ENCODE peak calls at places on chromosomes 4 and X, in four cellular contexts. L is mucosa of descending colon, U is aorta, K is pancreas. W is an unnamed sample.

GRCh38 chr4:8297141-8297601 is 27.6 kb downstream of the HTRA3 start:
- DNase-seq in L (peak; percentile 17), U (peak; percentile 23), K (no peak), W (no peak)

GRCh38 chr4:48570646-48571220 is 80.7 kb downstream of the ZAR1 start:
- DNase-seq in L (no peak), U (no peak), K (no peak), W (no peak)

GRCh38 chr4:185773419-185773818 is 38.6 kb downstream of the SORBS2 start:
- DNase-seq in L (no peak), U (peak; percentile 49), K (peak; percentile 88), W (no peak)

GRCh38 chr4:4411906-4412305 is 25.0 kb downstream of the NSG1 start:
- DNase-seq in L (no peak), U (no peak), K (no peak), W (no peak)

GRCh38 chr4:114659386-114660008 is 60.9 kb downstream of the UGT8 start:
- DNase-seq in L (peak; percentile 54), U (peak; percentile 43), K (peak; percentile 34), W (peak; percentile 81)

GRCh38 chrX:31366076-31366475 is 294.2 kb upstream of the FTHL17 start:
- DNase-seq in L (no peak), U (no peak), K (no peak), W (no peak)

GRCh38 chr4:112297495-112297894 is 326 bp downstream of the ALPK1 start:
- DNase-seq in L (no peak), U (no peak), K (no peak), W (no peak)

GRCh38 chrX:119236599-119237525 is 777 bp downstream of the PGRMC1 start:
- DNase-seq in L (peak; percentile 58), U (peak; percentile 56), K (peak; percentile 21), W (peak; percentile 59)

GRCh38 chr4:39730067-39730466 is 32.1 kb downstream of the UBE2K start:
- DNase-seq in L (no peak), U (no peak), K (no peak), W (no peak)

GRCh38 chr4:62917649-62918048 is 1491.6 kb downstream of the TECRL start:
- DNase-seq in L (no peak), U (no peak), K (no peak), W (no peak)

GRCh38 chr4:119038465-119038864 is 97.2 kb upstream of the MYOZ2 start:
- DNase-seq in L (no peak), U (no peak), K (no peak), W (no peak)

GRCh38 chr4:119034276-119035008 is 101.2 kb upstream of the MYOZ2 start:
- DNase-seq in L (no peak), U (no peak), K (no peak), W (peak; percentile 26)

GRCh38 chr4:119037709-119038463 is 97.7 kb upstream of the MYOZ2 start:
- DNase-seq in L (no peak), U (no peak), K (no peak), W (no peak)

GRCh38 chr4:119039160-119039559 is 96.5 kb upstream of the MYOZ2 start:
- DNase-seq in L (no peak), U (no peak), K (no peak), W (no peak)

DNA sequence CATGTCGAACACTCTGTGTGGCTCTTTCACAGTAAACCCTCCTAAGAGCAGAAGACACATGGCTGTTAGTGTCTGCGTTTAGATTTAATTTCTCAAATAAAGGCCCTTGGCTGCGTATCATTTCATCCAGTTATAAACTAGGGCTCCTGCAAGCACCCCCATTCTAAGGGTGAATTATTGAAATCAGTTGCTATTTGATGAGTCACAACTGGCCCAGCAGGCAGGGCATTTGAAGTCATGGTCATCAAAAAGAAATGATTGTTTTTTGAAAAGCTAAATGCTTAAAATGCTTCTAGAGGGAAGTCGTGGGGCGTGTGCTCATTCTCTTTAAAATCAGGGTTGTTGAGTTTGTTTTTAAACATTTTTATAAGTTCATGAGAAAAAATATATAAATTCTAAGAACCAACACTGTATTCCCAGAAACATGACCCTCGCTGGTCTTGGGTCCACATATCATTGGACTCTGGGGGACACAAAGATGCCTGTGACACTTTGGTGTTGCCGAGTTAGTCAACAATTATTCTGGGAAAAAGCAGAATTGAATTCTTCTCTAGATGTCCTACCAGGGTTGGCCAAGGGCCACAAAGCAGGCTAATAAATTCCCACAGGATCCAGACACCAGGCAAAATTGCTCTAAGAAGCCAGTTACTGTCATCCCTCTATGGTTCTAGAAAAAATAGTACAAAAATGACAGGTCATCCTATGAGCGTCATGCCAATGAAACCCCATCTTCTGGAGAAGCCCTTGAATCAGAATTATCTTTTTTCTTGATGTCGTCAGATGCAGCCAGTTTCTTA is 99.5 kb upstream of the MYOZ2 start:
- DNase-seq in L (no peak), U (no peak), K (no peak), W (no peak)
- H3K4me3 ChIP-seq in L (no peak overlapping the region), U (no peak overlapping the region), K (no peak overlapping the region), W (no peak overlapping the region)

DNA sequence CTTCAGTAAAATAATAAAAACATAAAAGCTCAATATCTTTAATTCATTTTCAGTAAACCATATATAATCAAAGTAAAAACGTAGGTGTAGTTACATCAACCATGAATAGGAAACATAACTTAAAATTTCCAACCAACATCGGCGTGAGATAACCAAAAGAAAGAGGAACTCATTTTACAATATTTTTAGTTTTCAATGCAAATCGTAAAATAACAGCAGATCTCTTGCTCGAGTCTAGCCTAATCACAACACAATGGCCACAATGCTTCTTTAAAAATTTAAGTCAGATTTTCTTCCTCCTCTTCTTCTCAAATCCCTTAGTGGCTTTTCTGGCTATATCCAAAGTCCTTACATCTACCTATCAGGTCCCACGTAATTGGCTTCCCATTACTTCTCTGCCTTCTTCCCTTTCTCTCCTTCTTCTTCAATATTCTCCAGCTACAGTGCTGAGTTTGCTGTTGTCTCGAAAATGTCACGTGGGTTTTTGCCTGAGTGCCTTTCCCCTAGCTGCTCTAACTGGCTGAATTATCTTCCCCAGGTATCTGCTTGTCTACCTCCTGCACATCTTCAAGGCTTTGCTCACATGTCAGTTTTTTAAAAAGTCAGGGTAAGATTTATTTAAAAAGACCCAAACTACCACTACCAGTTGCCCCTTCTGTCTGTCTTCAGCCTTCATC is 91.0 kb upstream of the BANK1 start:
- DNase-seq in L (no peak), U (no peak), K (no peak), W (no peak)
- H3K4me1 ChIP-seq in L (no peaks in the 10 kb centered on the region), U (no peaks in the 10 kb centered on the region), K (no peaks in the 10 kb centered on the region), W (peaks cover 23% of the 10 kb centered on the region)

GRCh38 chrX:153791104-153791852 is 2.9 kb downstream of the IDH3G start:
- DNase-seq in L (no peak), U (no peak), K (no peak), W (no peak)

GRCh38 chrX:153792368-153792767 is 1.8 kb downstream of the IDH3G start:
- DNase-seq in L (no peak), U (no peak), K (no peak), W (no peak)

GRCh38 chrX:153794897-153795816 is 689 bp downstream of the SSR4 start:
- DNase-seq in L (no peak), U (no peak), K (peak; percentile 45), W (peak; percentile 10)

GRCh38 chrX:153794018-153794896 is at the start of the genes IDH3G and SSR4:
- DNase-seq in L (peak; percentile 95), U (peak; percentile 94), K (peak; percentile 95), W (peak; percentile 94)

GRCh38 chrX:153793291-153793690 is 884 bp downstream of the IDH3G start:
- DNase-seq in L (peak; percentile 37), U (no peak), K (no peak), W (no peak)
- H3K36me3 ChIP-seq in L (no peaks in the 10 kb centered on the region), U (peaks cover 1% of the 10 kb centered on the region), K (no peaks in the 10 kb centered on the region), W (peaks cover 4% of the 10 kb centered on the region)

GRCh38 chr4:54225671-54226398 is 3.3 kb upstream of the PDGFRA start:
- DNase-seq in L (no peak), U (no peak), K (no peak), W (no peak)
- H3K4me3 ChIP-seq in L (no peak overlapping the region), U (peak overlapping the region; percentile 38), K (peak overlapping the region; percentile 8), W (no peak overlapping the region)

DNA sequence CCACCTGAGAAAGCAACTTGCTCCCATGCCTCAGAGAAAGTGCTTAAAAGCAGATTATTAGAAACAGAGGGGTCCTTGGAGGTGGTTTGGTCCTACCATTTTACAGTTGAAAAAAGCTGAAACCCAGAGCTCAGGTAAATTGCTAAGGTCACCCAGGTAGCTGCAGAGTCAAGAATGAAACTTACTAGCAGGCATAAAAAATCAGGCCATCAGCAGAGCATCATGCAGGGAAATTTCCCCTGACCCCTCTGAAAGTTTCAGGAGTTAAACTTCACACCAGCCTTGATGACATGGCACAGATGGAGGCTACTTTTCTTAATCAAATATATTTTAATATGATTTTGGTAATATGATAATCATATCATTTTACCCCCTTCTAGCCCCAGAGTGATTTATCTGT is 70.3 kb downstream of the IRF2 start:
- DNase-seq in L (no peak), U (no peak), K (no peak), W (no peak)
- H3K4me1 ChIP-seq in L (peaks cover 15% of the 10 kb centered on the region), U (peaks cover 8% of the 10 kb centered on the region), K (no peaks in the 10 kb centered on the region), W (no peaks in the 10 kb centered on the region)

DNA sequence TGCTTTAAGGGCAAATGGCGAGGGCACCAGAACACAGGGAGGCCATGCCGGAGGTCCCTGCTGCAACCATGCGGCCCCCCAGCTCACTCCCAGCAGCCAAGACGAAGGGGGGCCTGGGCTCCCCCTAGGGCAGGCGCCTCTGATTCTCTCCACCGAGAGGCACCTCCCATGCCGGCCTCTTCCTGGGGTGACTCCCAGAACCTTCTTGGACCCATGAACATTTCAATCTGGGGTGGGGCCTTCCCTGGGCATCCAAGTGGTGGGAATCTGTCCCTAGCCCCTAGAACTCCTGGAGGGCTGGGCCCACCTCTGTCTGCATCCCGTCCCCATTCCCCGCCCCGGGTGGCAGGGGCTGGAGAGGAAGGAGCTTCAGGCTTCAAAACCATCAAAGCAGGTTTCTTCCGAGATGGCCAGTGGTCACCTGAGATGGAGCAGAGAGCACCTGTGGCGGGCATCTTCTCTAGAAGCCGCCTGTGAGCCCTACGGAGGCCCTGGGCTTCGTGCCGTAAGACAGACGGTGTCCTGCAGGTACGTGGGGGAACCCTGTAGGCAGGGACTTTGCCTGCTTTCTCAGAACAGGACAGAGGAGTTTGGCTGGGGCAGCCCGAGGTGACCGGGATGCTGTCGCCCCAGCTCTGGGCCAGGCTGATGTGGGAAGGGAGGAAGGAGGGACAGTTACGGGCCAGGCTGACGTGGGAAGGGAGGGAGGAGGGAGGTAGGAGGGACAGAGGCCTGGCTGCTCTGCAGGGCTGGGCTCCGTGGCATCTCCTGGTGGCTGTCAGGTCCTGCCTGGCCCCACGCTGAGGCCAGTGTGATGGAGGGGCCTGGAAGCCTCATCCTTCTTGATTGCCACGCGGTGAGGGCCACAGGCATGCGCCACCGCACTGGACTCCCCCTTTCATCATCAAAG is 6.8 kb upstream of the SLC25A6 start:
- DNase-seq in L (peak; percentile 28), U (peak; percentile 50), K (peak; percentile 30), W (no peak)
- H3K36me3 ChIP-seq in L (peaks cover 5% of the 10 kb centered on the region), U (peaks cover 3% of the 10 kb centered on the region), K (no peaks in the 10 kb centered on the region), W (peaks cover 45% of the 10 kb centered on the region)

W was measured in SJCRH30.